ENCODE peak calls at places on chromosomes 13 and 19, in seven cellular contexts. E is PC-9, P is DND-41, L is ovary, J is IMR-90, C is MM.1S, Y is ascending aorta. Q is an unnamed sample. For H3K36me3 and H3K4me1, the result is how much of the 10 kb centered on the place peaks cover.

GRCh38 chr19:28420731-28421550 is 792.0 kb downstream of the UQCRFS1 start:
- DNase-seq in Y (no peak), E (no peak), P (peak), C (no peak), J (no peak), L (no peak), Q (no peak)

GRCh38 chr13:31982124-31982523 is 49.5 kb upstream of the FRY start:
- DNase-seq in C (no peak), J (no peak), L (no peak), Y (no peak), E (no peak), P (no peak), Q (no peak)

GRCh38 chr19:46860846-46861690 is at the start of gene ARHGAP35:
- DNase-seq in Y (peak), E (no peak), C (peak), L (peak), P (peak), J (no peak), Q (peak)

GRCh38 chr19:6971366-6971765 is 49.9 kb downstream of the MBD3L2B start:
- DNase-seq in E (no peak), Y (no peak), C (no peak), P (no peak), J (no peak), L (no peak), Q (no peak)

GRCh38 chr13:73421310-73421912 is 362.6 kb downstream of the KLF5 start:
- DNase-seq in C (no peak), Y (no peak), E (peak), P (no peak), J (peak), L (no peak), Q (no peak)

GRCh38 chr13:69291292-69291906 is 816.2 kb upstream of the ATXN8OS start:
- DNase-seq in C (no peak), P (no peak), Y (no peak), E (no peak), L (no peak), J (no peak), Q (no peak)

GRCh38 chr13:56561327-56561726 is 579.4 kb upstream of the PRR20A start:
- DNase-seq in Y (no peak), C (no peak), P (no peak), J (no peak), E (no peak), L (no peak), Q (no peak)

GRCh38 chr19:50332014-50332263 is 2.8 kb upstream of the KCNC3 start:
- DNase-seq in E (no peak), P (no peak), Y (no peak), L (no peak), J (no peak), C (no peak), Q (no peak)

GRCh38 chr19:49014123-49014869 is 2.6 kb downstream of the LHB start:
- DNase-seq in C (no peak), Y (no peak), P (no peak), E (no peak), L (no peak), J (peak), Q (no peak)

GRCh38 chr13:98216135-98216565 is 39.1 kb upstream of the RNF113B start:
- DNase-seq in J (peak), C (no peak), E (peak), L (peak), P (no peak), Y (no peak), Q (no peak)

GRCh38 chr19:17043744-17044143 is 17.1 kb upstream of the CPAMD8 start:
- DNase-seq in C (no peak), E (no peak), P (no peak), J (no peak), Y (no peak), L (no peak), Q (no peak)

GRCh38 chr13:109410868-109411267 is 375.5 kb downstream of the IRS2 start:
- DNase-seq in Y (no peak), P (no peak), J (no peak), L (no peak), C (no peak), E (no peak), Q (no peak)

GRCh38 chr13:31918707-31919106 is 112.9 kb upstream of the FRY start:
- DNase-seq in L (no peak), E (no peak), C (no peak), P (no peak), J (no peak), Y (no peak), Q (no peak)

GRCh38 chr13:39588384-39588783 is 14.6 kb downstream of the LHFPL6 start:
- DNase-seq in L (no peak), E (no peak), P (no peak), J (peak), C (no peak), Y (no peak), Q (no peak)

GRCh38 chr13:111153279-111153976 is 38.3 kb downstream of the ARHGEF7 start:
- DNase-seq in Y (peak), J (peak), E (peak), P (peak), C (peak), L (peak), Q (peak)

GRCh38 chr19:4971424-4971793 is 2.5 kb downstream of the KDM4B start:
- DNase-seq in J (no peak), P (peak), Y (no peak), E (peak), L (peak), C (peak), Q (peak)

GRCh38 chr13:79392882-79393563 is 13.0 kb downstream of the RBM26 start:
- DNase-seq in C (no peak), J (peak), L (no peak), P (no peak), Y (no peak), E (no peak), Q (peak)

GRCh38 chr13:75366380-75367280 is 115.3 kb downstream of the TBC1D4 start:
- DNase-seq in C (no peak), P (no peak), L (no peak), Y (no peak), E (no peak), J (no peak), Q (peak)

GRCh38 chr19:41795031-41795461 is 1.3 kb upstream of the CEACAM3 start:
- DNase-seq in L (no peak), Y (no peak), E (peak), P (peak), C (peak), J (peak), Q (peak)

GRCh38 chr19:28633223-28634030 is 579.5 kb downstream of the UQCRFS1 start:
- DNase-seq in E (peak), P (peak), J (peak), L (no peak), Y (no peak), C (peak), Q (no peak)

GRCh38 chr13:99505814-99506269 is 4.6 kb downstream of the TM9SF2 start:
- DNase-seq in Y (no peak), L (no peak), J (peak), P (no peak), C (no peak), E (no peak), Q (no peak)

GRCh38 chr13:92379371-92379770 is 847.2 kb upstream of the GPC6 start:
- DNase-seq in C (no peak), P (no peak), L (no peak), J (no peak), Y (no peak), E (no peak), Q (no peak)

GRCh38 chr19:40335101-40335500 is 13.1 kb downstream of the C19orf47 start:
- DNase-seq in L (no peak), P (no peak), J (no peak), Y (no peak), C (no peak), E (no peak), Q (no peak)

GRCh38 chr19:40339018-40339728 is 9.0 kb downstream of the C19orf47 start:
- DNase-seq in C (no peak), P (no peak), J (no peak), L (no peak), Y (no peak), E (no peak), Q (no peak)

GRCh38 chr19:40335855-40336700 is 12.1 kb downstream of the C19orf47 start:
- DNase-seq in P (no peak), L (no peak), J (no peak), Y (no peak), E (no peak), C (no peak), Q (no peak)

GRCh38 chr19:40337594-40337993 is 10.6 kb downstream of the C19orf47 start:
- DNase-seq in Y (no peak), P (no peak), E (no peak), J (no peak), C (no peak), L (no peak), Q (no peak)

GRCh38 chr19:40337107-40337506 is 11.1 kb downstream of the C19orf47 start:
- DNase-seq in C (no peak), E (no peak), J (no peak), Y (no peak), L (no peak), P (no peak), Q (no peak)
- H3K36me3 ChIP-seq in C (under half), E (under half), J (under half), Y (under half), L (under half), P (half or more), Q (under half)

DNA sequence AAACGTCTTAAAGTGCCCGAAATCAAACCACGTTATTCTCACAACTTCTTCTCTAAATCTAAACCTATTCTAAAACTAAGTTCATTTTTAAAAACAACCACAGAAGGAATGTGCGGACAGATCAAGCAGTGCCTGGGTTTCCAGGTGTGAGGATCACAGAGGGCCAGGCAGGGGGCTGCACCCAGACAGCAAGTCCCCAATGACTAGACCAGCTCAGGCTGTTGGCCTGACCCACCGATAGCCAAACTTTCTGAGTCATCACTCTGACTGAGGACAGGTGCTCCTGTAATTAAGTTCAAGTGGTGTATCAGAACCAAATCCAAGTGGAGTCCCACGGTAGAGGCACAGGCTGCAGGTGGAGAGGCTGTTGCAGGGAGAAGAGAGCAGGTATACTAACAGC is 37.6 kb upstream of the EPHX3 start:
- DNase-seq in C (no peak), L (no peak), Y (no peak), E (no peak), P (no peak), J (no peak), Q (no peak)
- H3K4me1 ChIP-seq in C (under half), L (under half), Y (under half), E (under half), P (under half), J (under half), Q (under half)

DNA sequence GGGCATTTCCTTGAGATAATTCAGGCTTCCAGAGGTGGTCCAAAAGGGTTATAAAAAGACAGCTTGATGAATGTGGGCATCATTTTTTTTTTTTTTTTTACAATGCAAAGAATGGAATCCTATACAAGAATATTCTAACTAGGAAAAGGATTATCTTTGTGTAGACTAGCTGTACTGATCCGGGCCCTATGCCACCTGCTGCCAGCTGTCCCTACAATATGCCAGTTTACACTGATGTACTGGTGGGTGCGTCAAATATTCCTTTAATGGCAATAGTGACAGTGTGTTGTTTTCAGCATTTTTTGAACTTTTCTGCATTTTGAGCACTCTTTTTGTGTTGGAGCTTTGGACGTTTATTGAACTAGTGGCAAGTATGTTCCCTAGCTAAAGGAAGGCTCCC is 31.6 kb upstream of the CBY2 start:
- DNase-seq in L (no peak), E (no peak), Y (no peak), J (no peak), C (no peak), P (no peak), Q (no peak)
- H3K27ac ChIP-seq in L (no peak), E (no peak), Y (no peak), J (no peak), C (no peak), P (no peak), Q (no peak)

GRCh38 chr19:11047856-11048255 is 41.4 kb upstream of the LDLR start:
- DNase-seq in Y (no peak), E (no peak), P (no peak), J (no peak), C (no peak), L (no peak), Q (no peak)
- H3K36me3 ChIP-seq in Y (under half), E (under half), P (half or more), J (half or more), C (under half), L (under half), Q (under half)

GRCh38 chr19:44955500-44956439 is 590 bp downstream of the CLPTM1 start:
- DNase-seq in J (no peak), P (no peak), C (no peak), L (no peak), E (no peak), Y (no peak), Q (no peak)
- H3K4me1 ChIP-seq in J (under half), P (under half), C (under half), L (under half), E (under half), Y (under half), Q (under half)

DNA sequence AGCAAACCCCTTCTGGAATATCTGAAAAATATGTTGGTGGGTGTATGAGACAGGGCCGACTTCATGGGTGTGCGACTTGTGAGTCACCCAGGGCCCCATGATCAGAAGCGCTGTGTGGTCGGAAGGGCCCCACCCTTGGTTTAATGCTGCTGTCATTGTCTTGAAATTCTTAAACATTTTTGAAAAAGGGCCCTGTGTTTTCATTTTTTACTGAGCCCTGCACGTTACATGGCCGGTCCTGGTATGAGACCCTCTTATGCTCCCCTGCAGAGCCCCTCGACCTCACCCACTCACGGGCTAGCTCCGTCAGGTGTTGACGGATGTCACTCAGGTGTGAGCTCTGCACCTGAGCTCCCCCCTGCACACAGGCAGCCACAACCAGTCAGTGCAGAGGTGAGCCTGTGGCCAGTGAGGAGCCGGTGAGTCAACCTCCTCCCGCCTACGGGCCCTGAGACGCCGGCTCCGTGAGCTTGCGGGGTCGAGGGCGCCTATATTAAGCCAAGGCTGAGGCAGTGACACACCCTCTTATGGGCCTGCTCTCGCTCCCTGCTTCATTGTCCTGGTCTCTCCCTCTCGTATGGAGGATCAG is 27.7 kb downstream of the GADD45B start:
- DNase-seq in C (no peak), J (peak), E (peak), Y (no peak), L (no peak), P (no peak), Q (peak)
- H3K27ac ChIP-seq in C (no peak), J (peak), E (peak), Y (no peak), L (no peak), P (no peak), Q (peak)

DNA sequence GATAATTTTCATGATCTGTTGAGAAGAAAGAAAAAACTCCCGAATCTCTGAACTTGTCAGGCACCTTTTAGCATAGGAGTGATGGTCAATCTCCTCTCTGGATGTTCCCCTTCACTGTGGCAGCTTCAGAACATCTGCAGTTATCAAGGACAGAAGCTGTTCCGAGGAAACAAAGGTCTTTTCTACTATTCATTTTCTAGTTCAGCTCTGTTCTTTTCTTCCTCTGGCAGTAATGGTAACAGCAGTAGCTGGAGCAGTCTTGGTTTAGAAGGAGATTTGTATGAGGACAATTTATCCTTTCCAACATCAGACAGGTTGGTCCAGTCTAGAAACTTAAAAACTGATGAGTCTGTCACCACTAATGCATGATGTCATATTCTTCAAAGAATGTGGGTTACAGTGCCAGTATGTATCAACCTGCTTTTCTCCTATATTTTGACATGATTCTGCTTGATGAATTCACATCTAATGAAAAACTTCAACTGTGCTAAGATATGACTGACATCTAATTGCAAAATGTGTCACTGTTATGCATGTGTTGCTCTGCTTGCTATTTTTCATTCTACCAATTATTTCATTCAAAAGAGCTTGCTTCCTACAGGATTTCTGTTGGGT is 41.0 kb downstream of the AKAP11 start:
- DNase-seq in P (no peak), C (no peak), Y (no peak), L (no peak), E (no peak), J (no peak), Q (no peak)
- H3K36me3 ChIP-seq in P (half or more), C (under half), Y (under half), L (under half), E (under half), J (under half), Q (half or more)

Q was measured in CD4-positive, CD25-positive, alpha-beta regulatory T cell.